ENCODE peak calls at places on chromosomes 6 and 20, in eight cellular contexts. B is heart left ventricle, I is AG04449, S is neural crest cell, H is endothelial cell, Y is Calu3, W is nephron progenitor cell, L is astrocyte of the spinal cord. C is an unnamed sample.

GRCh38 chr6:169886631-169887227 is 135.3 kb downstream of the ERMARD start:
- DNase-seq in S (no peak), L (no peak), H (no peak), Y (no peak), B (no peak), I (no peak), W (no peak), C (no peak)

GRCh38 chr6:145898376-145898775 is 65.8 kb downstream of the SHPRH start:
- DNase-seq in W (no peak), H (no peak), S (no peak), I (no peak), B (no peak), Y (peak), L (no peak), C (no peak)

GRCh38 chr20:59152559-59153354 is 10.9 kb upstream of the ZNF831 start:
- DNase-seq in H (no peak), L (no peak), I (no peak), S (no peak), W (no peak), Y (no peak), B (no peak), C (no peak)

GRCh38 chr6:119902681-119903080 is 553.1 kb upstream of the MAN1A1 start:
- DNase-seq in I (no peak), Y (no peak), L (no peak), W (no peak), S (no peak), H (no peak), B (no peak), C (no peak)

GRCh38 chr6:133435065-133435728 is 194.0 kb downstream of the EYA4 start:
- DNase-seq in L (no peak), W (no peak), S (no peak), H (no peak), B (peak), Y (no peak), I (no peak), C (no peak)

GRCh38 chr20:12012241-12013222 is 94.8 kb downstream of the BTBD3 start:
- DNase-seq in W (peak), L (peak), I (no peak), H (peak), B (no peak), Y (peak), S (peak), C (peak)

GRCh38 chr6:147674794-147675193 is 166.3 kb downstream of the SAMD5 start:
- DNase-seq in I (no peak), S (no peak), B (no peak), H (no peak), W (no peak), Y (no peak), L (no peak), C (no peak)

GRCh38 chr6:10248378-10248843 is 166.5 kb downstream of the TFAP2A start:
- DNase-seq in I (peak), Y (no peak), W (no peak), H (no peak), B (no peak), L (peak), S (no peak), C (no peak)

GRCh38 chr6:99602519-99603420 is 3.9 kb upstream of the PRDM13 start:
- DNase-seq in Y (no peak), S (no peak), I (no peak), L (no peak), H (no peak), W (peak), B (no peak), C (no peak)

GRCh38 chr20:1830240-1830639 is 65.0 kb upstream of the SIRPA start:
- DNase-seq in Y (peak), I (peak), S (no peak), B (peak), L (peak), W (no peak), H (no peak), C (no peak)

GRCh38 chr20:19274001-19274400 is 61.6 kb downstream of the SLC24A3 start:
- DNase-seq in Y (no peak), L (no peak), H (no peak), S (no peak), B (no peak), W (no peak), I (no peak), C (no peak)

GRCh38 chr6:158476389-158476788 is 83.5 kb upstream of the TMEM181 start:
- DNase-seq in B (no peak), Y (no peak), S (no peak), I (no peak), L (no peak), W (no peak), H (no peak), C (no peak)

GRCh38 chr20:56816349-56816748 is 187.2 kb downstream of the TFAP2C start:
- DNase-seq in I (no peak), Y (no peak), B (no peak), L (no peak), S (no peak), W (no peak), H (no peak), C (no peak)

GRCh38 chr20:39464238-39464637 is 502.1 kb downstream of the DHX35 start:
- DNase-seq in Y (no peak), L (no peak), W (no peak), B (no peak), I (no peak), H (no peak), S (no peak), C (no peak)

GRCh38 chr6:117265425-117266266 is at the start of gene VGLL2:
- DNase-seq in Y (no peak), W (peak), L (peak), I (no peak), H (peak), B (peak), S (peak), C (peak)

GRCh38 chr6:155491421-155491820 is 35.8 kb upstream of the NOX3 start:
- DNase-seq in H (no peak), Y (no peak), L (no peak), W (no peak), I (no peak), S (no peak), B (no peak), C (no peak)

GRCh38 chr6:162408805-162409535 is 318.6 kb downstream of the PRKN start:
- DNase-seq in I (no peak), S (no peak), L (no peak), H (no peak), W (no peak), B (no peak), Y (no peak), C (no peak)

GRCh38 chr6:151310852-151311767 is 71.3 kb downstream of the AKAP12 start:
- DNase-seq in B (no peak), H (no peak), I (no peak), Y (no peak), W (no peak), S (no peak), L (no peak), C (no peak)

GRCh38 chr6:3987072-3987471 is 91.9 kb downstream of the FAM217A start:
- DNase-seq in S (no peak), L (peak), Y (no peak), I (peak), B (no peak), H (no peak), W (no peak), C (no peak)

GRCh38 chr6:85402922-85403321 is 47.0 kb upstream of the NT5E start:
- DNase-seq in W (no peak), B (no peak), Y (no peak), H (no peak), S (no peak), I (no peak), L (no peak), C (no peak)

GRCh38 chr20:20546402-20546801 is 166.0 kb downstream of the RALGAPA2 start:
- DNase-seq in H (no peak), B (no peak), Y (no peak), L (no peak), W (no peak), I (no peak), S (no peak), C (no peak)

GRCh38 chr20:31908424-31908823 is 38.0 kb downstream of the TTLL9 start:
- DNase-seq in S (no peak), W (no peak), I (no peak), H (no peak), L (no peak), B (no peak), Y (peak), C (no peak)

GRCh38 chr6:38015341-38015740 is 195.8 kb downstream of the ZFAND3 start:
- DNase-seq in I (no peak), H (no peak), B (no peak), Y (no peak), W (no peak), S (no peak), L (no peak), C (no peak)

GRCh38 chr20:12482661-12483060 is 526.1 kb upstream of the SPTLC3 start:
- DNase-seq in S (no peak), Y (no peak), B (no peak), H (no peak), W (no peak), L (no peak), I (no peak), C (no peak)

GRCh38 chr6:166341464-166341863 is 881 bp downstream of the SFT2D1 start:
- DNase-seq in H (no peak), S (no peak), I (no peak), W (no peak), Y (no peak), B (no peak), L (no peak), C (no peak)

GRCh38 chr6:150638765-150639164 is 39.1 kb downstream of the PLEKHG1 start:
- DNase-seq in Y (no peak), L (no peak), I (no peak), S (no peak), H (no peak), B (no peak), W (no peak), C (no peak)

GRCh38 chr20:3910868-3911267 is 21.7 kb downstream of the PANK2 start:
- DNase-seq in L (no peak), W (no peak), Y (no peak), H (no peak), S (no peak), B (no peak), I (no peak), C (no peak)

GRCh38 chr6:89575562-89575960 is 63.0 kb downstream of the LYRM2 start:
- DNase-seq in W (no peak), I (no peak), B (no peak), Y (no peak), L (no peak), S (no peak), H (no peak), C (no peak)

GRCh38 chr6:26215200-26216014 is 128.2 kb downstream of the HFE start:
- DNase-seq in W (no peak), B (no peak), I (no peak), S (no peak), H (no peak), L (peak), Y (peak), C (no peak)

GRCh38 chr20:41181567-41181966 is 44.2 kb downstream of the PLCG1 start:
- DNase-seq in Y (no peak), W (no peak), B (no peak), S (no peak), L (no peak), I (no peak), H (no peak), C (no peak)

GRCh38 chr6:160337991-160338390 is 10.2 kb upstream of the SLC22A3 start:
- DNase-seq in Y (no peak), H (no peak), W (no peak), B (no peak), L (no peak), I (no peak), S (no peak), C (no peak)

DNA sequence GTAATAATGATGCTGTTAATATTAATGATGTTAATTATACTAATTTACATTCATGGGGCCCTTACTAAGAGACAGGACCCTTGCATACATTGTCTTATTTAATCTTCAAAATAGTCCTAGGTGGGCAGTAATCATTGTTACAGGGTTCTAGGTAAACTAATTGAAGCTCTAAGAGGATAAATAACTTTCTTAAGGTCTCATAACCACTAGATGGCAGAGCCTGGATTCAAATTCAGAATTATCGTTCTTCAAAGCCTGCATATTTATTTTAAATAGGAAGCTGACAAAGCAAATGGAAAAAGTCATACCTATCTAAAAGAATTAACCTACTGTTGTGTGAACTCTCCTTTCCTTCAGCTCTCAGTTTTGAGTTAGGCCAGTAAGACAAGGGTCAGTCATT is 23.5 kb downstream of the PTCHD4 start:
- DNase-seq in S (no peak), I (no peak), H (no peak), Y (no peak), W (no peak), B (no peak), L (peak), C (no peak)
- TF ChIP-seq CTCF in S (peak), I (no peak), H (no peak), Y (no peak), W (no peak), B (peak), L (peak), C (peak)

DNA sequence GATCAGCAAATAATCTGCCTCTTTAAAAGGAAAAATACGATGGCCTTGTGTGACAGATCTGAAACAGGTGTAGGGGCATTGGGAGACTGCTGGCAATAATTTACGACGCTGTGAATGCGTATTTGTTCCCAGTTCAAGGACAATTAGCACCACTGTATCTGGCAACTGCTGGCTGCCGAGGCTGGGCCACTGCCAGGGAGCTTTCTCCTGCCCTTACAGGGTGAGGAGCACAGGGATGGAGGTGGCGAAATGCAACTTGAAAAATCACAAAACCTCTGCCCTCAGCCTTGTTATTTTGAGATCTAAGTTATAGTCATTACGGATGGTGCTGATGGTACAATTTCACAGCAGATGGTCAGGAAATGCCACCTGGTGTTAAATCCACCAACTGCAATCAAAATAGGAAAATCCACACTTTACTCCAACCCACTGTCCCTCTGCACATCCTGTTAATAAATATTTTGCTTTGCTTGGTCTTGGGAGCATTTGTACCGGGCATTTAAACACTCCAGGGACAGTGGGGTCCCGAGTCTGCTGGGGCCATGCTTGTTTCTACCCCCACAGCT is 6.4 kb downstream of the MYLK4 start:
- DNase-seq in S (no peak), W (no peak), Y (no peak), H (no peak), B (peak), L (no peak), I (no peak), C (no peak)
- TF ChIP-seq CTCF in S (peak), W (no peak), Y (peak), H (no peak), B (peak), L (peak), I (peak), C (no peak)

DNA sequence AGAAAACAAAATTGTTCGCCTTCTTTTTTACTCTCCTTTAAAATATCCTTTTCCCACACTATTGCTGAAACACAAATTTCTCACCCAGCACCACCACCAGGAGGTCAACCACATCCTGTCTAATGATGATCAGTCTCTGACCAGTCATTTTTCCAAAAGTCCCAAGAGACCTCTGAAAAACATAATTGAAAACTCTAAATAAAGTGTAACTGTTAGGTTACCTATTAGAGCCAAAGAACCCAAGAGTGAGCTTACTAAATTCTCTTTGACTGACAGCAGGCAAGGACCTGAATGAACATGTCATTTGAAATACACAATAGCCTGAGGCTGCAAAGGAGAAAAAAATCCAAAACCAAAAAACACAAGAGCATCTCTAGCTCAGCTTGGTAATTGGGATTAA is 735.4 kb downstream of the CBLN4 start:
- DNase-seq in I (no peak), L (no peak), W (no peak), Y (no peak), H (no peak), S (no peak), B (no peak), C (no peak)
- TF ChIP-seq CTCF in I (no peak), L (no peak), W (no peak), Y (no peak), H (no peak), S (no peak), B (no peak), C (no peak)

DNA sequence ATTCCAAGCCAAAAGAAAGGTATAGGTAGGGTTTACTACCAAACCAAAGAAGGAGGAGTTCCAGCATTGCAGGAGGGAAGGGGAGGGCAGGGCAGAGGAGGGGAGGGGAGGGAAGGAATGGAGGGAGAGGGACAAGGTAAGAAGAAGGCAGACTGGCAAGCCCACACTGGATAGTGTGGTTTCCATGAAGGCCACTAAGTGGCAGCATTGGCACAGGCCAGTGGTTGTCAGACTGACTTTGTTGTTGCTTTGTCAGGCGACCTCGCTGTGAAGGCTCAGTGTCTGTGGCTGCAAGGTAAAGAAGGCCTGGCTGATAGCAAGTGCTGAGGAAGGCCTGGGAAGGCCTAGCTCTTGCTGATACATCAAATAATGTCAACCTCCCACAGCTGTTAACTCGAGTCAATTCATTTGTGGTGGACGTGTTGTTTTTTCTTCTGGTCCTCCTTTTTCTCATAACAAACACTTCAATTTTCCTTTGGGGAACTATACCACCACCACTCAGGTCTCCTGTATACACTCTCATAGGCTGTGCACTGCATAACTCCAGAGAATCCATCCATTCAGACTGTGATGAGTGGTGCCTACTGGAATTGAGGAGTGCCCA is 7.7 kb upstream of the ZNF334 start:
- DNase-seq in Y (peak), H (peak), S (peak), W (peak), B (peak), I (no peak), L (peak), C (peak)
- TF ChIP-seq CTCF in Y (peak), H (peak), S (peak), W (peak), B (peak), I (peak), L (peak), C (peak)

GRCh38 chr6:131950767-131951575 is at the start of gene CCN2:
- DNase-seq in Y (peak), B (peak), H (peak), S (peak), L (peak), I (peak), W (peak), C (peak)
- TF ChIP-seq CTCF in Y (no peak), B (no peak), H (peak), S (peak), L (no peak), I (no peak), W (no peak), C (no peak)

GRCh38 chr6:51613558-51613957 is 473.9 kb downstream of the PKHD1 start:
- DNase-seq in Y (no peak), I (no peak), L (no peak), H (no peak), W (no peak), B (no peak), S (no peak), C (no peak)

GRCh38 chr6:51619042-51619799 is 468.2 kb downstream of the PKHD1 start:
- DNase-seq in B (no peak), S (no peak), H (no peak), I (no peak), L (no peak), W (no peak), Y (peak), C (no peak)

GRCh38 chr6:51614725-51615124 is 472.7 kb downstream of the PKHD1 start:
- DNase-seq in L (no peak), Y (no peak), I (no peak), B (no peak), H (no peak), W (no peak), S (no peak), C (no peak)

GRCh38 chr6:51618563-51618962 is 468.9 kb downstream of the PKHD1 start:
- DNase-seq in B (no peak), W (no peak), H (no peak), S (no peak), Y (no peak), L (no peak), I (no peak), C (no peak)
- TF ChIP-seq CTCF in B (peak), W (peak), H (peak), S (peak), Y (no peak), L (no peak), I (no peak), C (peak)

DNA sequence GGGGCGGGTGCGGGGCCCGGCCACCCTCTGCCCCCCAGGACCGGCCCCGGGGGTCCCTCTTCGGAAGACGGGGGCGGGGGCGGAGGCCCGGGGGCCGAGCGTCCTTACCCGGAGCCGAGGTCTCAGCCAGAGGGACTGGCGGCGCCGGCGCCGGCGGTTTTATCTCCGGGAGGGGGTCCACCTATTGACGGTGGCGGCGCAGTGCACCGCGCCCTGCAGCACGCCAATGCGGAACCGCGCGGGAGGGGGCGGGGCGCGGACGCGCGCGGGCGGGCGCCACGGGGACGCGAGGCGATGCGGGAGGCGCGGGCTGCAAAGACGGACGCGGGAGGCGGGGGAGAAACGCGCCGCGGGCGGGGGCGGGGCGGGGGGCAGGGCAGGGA is at the start of gene EEF1A2:
- DNase-seq in H (no peak), L (no peak), I (no peak), S (no peak), W (peak), Y (peak), B (peak), C (no peak)
- TF ChIP-seq CTCF in H (no peak), L (peak), I (no peak), S (no peak), W (no peak), Y (peak), B (peak), C (peak)

GRCh38 chr6:135675862-135676261 is 175.6 kb upstream of the PDE7B start:
- DNase-seq in S (peak), Y (peak), I (no peak), L (peak), W (peak), H (peak), B (no peak), C (peak)
- TF ChIP-seq CTCF in S (peak), Y (no peak), I (no peak), L (no peak), W (peak), H (peak), B (peak), C (peak)

C was measured in GM10248.